ENCODE peak calls at places on chromosome 12, in seven cellular contexts. E, J, W, M, Q, B and T are unnamed samples.

GRCh38 chr12:7259060-7259459 is 44.8 kb upstream of the ACSM4 start:
- DNase-seq in E (no peak), J (no peak), W (no peak), M (no peak), Q (no peak), B (no peak), T (no peak)

GRCh38 chr12:24909667-24910066 is 39.2 kb downstream of the BCAT1 start:
- DNase-seq in E (no peak), J (peak), W (no peak), M (peak), Q (no peak), B (peak), T (no peak)

GRCh38 chr12:8554451-8555195 is 13.9 kb upstream of the CLEC4E start:
- DNase-seq in E (no peak), J (peak), W (no peak), M (no peak), Q (no peak), B (peak), T (no peak)

GRCh38 chr12:34398366-34398705 is 376.0 kb downstream of the ALG10 start:
- DNase-seq in E (no peak), J (no peak), W (no peak), M (peak), Q (no peak), B (no peak), T (no peak)

GRCh38 chr12:46219892-46220655 is 48.8 kb downstream of the SLC38A1 start:
- DNase-seq in E (no peak), J (peak), W (no peak), M (no peak), Q (no peak), B (peak), T (no peak)

GRCh38 chr12:115543269-115543668 is 734.2 kb downstream of the MED13L start:
- DNase-seq in E (no peak), J (no peak), W (no peak), M (no peak), Q (no peak), B (peak), T (no peak)

GRCh38 chr12:5031958-5032357 is 11.7 kb upstream of the KCNA5 start:
- DNase-seq in E (no peak), J (no peak), W (no peak), M (no peak), Q (no peak), B (no peak), T (no peak)

GRCh38 chr12:66600805-66601392 is 78.0 kb downstream of the GRIP1 start:
- DNase-seq in E (no peak), J (no peak), W (no peak), M (no peak), Q (peak), B (no peak), T (no peak)

GRCh38 chr12:94566345-94566744 is 84.0 kb downstream of the TMCC3 start:
- DNase-seq in E (peak), J (no peak), W (no peak), M (peak), Q (no peak), B (no peak), T (peak)

GRCh38 chr12:125185311-125185739 is 120.1 kb downstream of the AACS start:
- DNase-seq in E (no peak), J (no peak), W (no peak), M (no peak), Q (no peak), B (no peak), T (no peak)

GRCh38 chr12:25251749-25252148 is 1.0 kb upstream of the KRAS start:
- DNase-seq in E (no peak), J (no peak), W (no peak), M (no peak), Q (no peak), B (no peak), T (no peak)

GRCh38 chr12:57893460-57894353 is 47.2 kb upstream of the CTDSP2 start:
- DNase-seq in E (peak), J (peak), W (no peak), M (peak), Q (no peak), B (peak), T (no peak)

GRCh38 chr12:71183018-71183417 is 25.2 kb upstream of the TSPAN8 start:
- DNase-seq in E (no peak), J (peak), W (no peak), M (no peak), Q (no peak), B (peak), T (no peak)

GRCh38 chr12:46256942-46257341 is 11.9 kb downstream of the SLC38A1 start:
- DNase-seq in E (no peak), J (no peak), W (no peak), M (no peak), Q (no peak), B (no peak), T (no peak)

GRCh38 chr12:72278894-72279293 is 6.7 kb downstream of the TRHDE start:
- DNase-seq in E (no peak), J (no peak), W (no peak), M (no peak), Q (no peak), B (no peak), T (no peak)

GRCh38 chr12:82708507-82708906 is 21.8 kb downstream of the TMTC2 start:
- DNase-seq in E (peak), J (no peak), W (no peak), M (no peak), Q (no peak), B (no peak), T (no peak)

GRCh38 chr12:55982319-55982936 is 8.6 kb downstream of the RAB5B start:
- DNase-seq in E (no peak), J (no peak), W (no peak), M (no peak), Q (no peak), B (no peak), T (no peak)

GRCh38 chr12:69428351-69429048 is 41.7 kb upstream of the FRS2 start:
- DNase-seq in E (no peak), J (no peak), W (no peak), M (no peak), Q (no peak), B (no peak), T (no peak)